ENCODE peak calls at places on chromosomes 3 and 15, in nine cellular contexts. B is ovary, Z is suprapubic skin, Q is sigmoid colon, W is heart left ventricle, V is adrenal gland, C is body of pancreas, G is tibial nerve, Y is right lobe of liver. R is an unnamed sample.

GRCh38 chr15:41827880-41828746 is at the start of gene JMJD7:
- DNase-seq in B (peak; percentile 95), Z (peak; percentile 97), Q (peak; percentile 97), W (peak; percentile 96), V (peak; percentile 97), C (peak; percentile 96), G (peak; percentile 93), Y (peak; percentile 99), R (peak; percentile 99)

GRCh38 chr3:179653777-179654117 is 907 bp downstream of the USP13 start:
- DNase-seq in B (peak; percentile 19), Z (no peak), Q (no peak), W (no peak), V (peak; percentile 36), C (peak; percentile 26), G (no peak), Y (no peak), R (no peak)

GRCh38 chr15:80780416-80781221 is 1.4 kb downstream of the CEMIP start:
- DNase-seq in B (peak; percentile 64), Z (no peak), Q (no peak), W (peak; percentile 60), V (peak; percentile 45), C (peak; percentile 29), G (no peak), Y (peak; percentile 66), R (no peak)

GRCh38 chr15:92439311-92439710 is 45.6 kb downstream of the ST8SIA2 start:
- DNase-seq in B (no peak), Z (no peak), Q (no peak), W (no peak), V (no peak), C (no peak), G (no peak), Y (no peak), R (no peak)

GRCh38 chr3:150149651-150150051 is 179.0 kb upstream of the PFN2 start:
- DNase-seq in B (no peak), Z (no peak), Q (no peak), W (no peak), V (no peak), C (no peak), G (no peak), Y (no peak), R (no peak)

GRCh38 chr3:54932606-54933005 is 4.7 kb upstream of the LRTM1 start:
- DNase-seq in B (no peak), Z (no peak), Q (no peak), W (peak; percentile 27), V (no peak), C (no peak), G (no peak), Y (no peak), R (no peak)

GRCh38 chr3:142180761-142181362 is 31.5 kb upstream of the TFDP2 start:
- DNase-seq in B (peak; percentile 30), Z (no peak), Q (no peak), W (no peak), V (peak; percentile 43), C (peak; percentile 22), G (peak; percentile 33), Y (no peak), R (no peak)

GRCh38 chr3:99868438-99868723 is 50.7 kb downstream of the CMSS1 start:
- DNase-seq in B (no peak), Z (no peak), Q (no peak), W (no peak), V (no peak), C (no peak), G (no peak), Y (no peak), R (no peak)

GRCh38 chr3:181292984-181293383 is 303.4 kb upstream of the DNAJC19 start:
- DNase-seq in B (no peak), Z (no peak), Q (no peak), W (no peak), V (no peak), C (no peak), G (no peak), Y (no peak), R (no peak)

GRCh38 chr3:188473591-188474288 is 319.8 kb downstream of the LPP start:
- DNase-seq in B (no peak), Z (no peak), Q (no peak), W (no peak), V (no peak), C (no peak), G (no peak), Y (no peak), R (no peak)

GRCh38 chr3:188470508-188471130 is 316.7 kb downstream of the LPP start:
- DNase-seq in B (no peak), Z (no peak), Q (no peak), W (no peak), V (no peak), C (no peak), G (no peak), Y (no peak), R (no peak)

GRCh38 chr3:188469228-188469885 is 315.4 kb downstream of the LPP start:
- DNase-seq in B (no peak), Z (peak; percentile 78), Q (no peak), W (no peak), V (no peak), C (no peak), G (peak; percentile 64), Y (no peak), R (no peak)

GRCh38 chr3:188473045-188473444 is 319.1 kb downstream of the LPP start:
- DNase-seq in B (no peak), Z (no peak), Q (no peak), W (no peak), V (no peak), C (no peak), G (no peak), Y (no peak), R (no peak)

GRCh38 chr3:188472331-188472730 is 318.4 kb downstream of the LPP start:
- DNase-seq in B (no peak), Z (no peak), Q (no peak), W (no peak), V (no peak), C (no peak), G (no peak), Y (no peak), R (no peak)
- H3K4me3 ChIP-seq in B (no peak overlapping the region), Z (no peak overlapping the region), Q (no peak overlapping the region), W (no peak overlapping the region), V (no peak overlapping the region), C (no peak overlapping the region), G (no peak overlapping the region), Y (no peak overlapping the region), R (no peak overlapping the region)

GRCh38 chr15:52179278-52180195 is 11.7 kb downstream of the GNB5 start:
- DNase-seq in B (peak; percentile 88), Z (peak; percentile 89), Q (peak; percentile 95), W (peak; percentile 84), V (peak; percentile 84), C (peak; percentile 81), G (peak; percentile 62), Y (peak; percentile 91), R (peak; percentile 96)
- TF ChIP-seq POLR2A in B (peak; percentile 85), Z (peak; percentile 44), Q (no peak), W (no peak), V (peak; percentile 57), C (peak; percentile 51), G (peak; percentile 32), Y (peak; percentile 73), R (peak; percentile 44)

GRCh38 chr3:108487439-108487838 is 23.0 kb downstream of the MYH15 start:
- DNase-seq in B (no peak), Z (no peak), Q (no peak), W (no peak), V (no peak), C (no peak), G (no peak), Y (no peak), R (no peak)

GRCh38 chr3:108488631-108489030 is 21.8 kb downstream of the MYH15 start:
- DNase-seq in B (no peak), Z (no peak), Q (no peak), W (no peak), V (no peak), C (no peak), G (no peak), Y (no peak), R (no peak)

GRCh38 chr3:108486910-108487309 is 23.5 kb downstream of the MYH15 start:
- DNase-seq in B (no peak), Z (no peak), Q (no peak), W (peak; percentile 18), V (peak; percentile 26), C (no peak), G (no peak), Y (no peak), R (no peak)

GRCh38 chr3:108486272-108486787 is 24.1 kb downstream of the MYH15 start:
- DNase-seq in B (no peak), Z (no peak), Q (no peak), W (no peak), V (no peak), C (no peak), G (no peak), Y (no peak), R (no peak)

DNA sequence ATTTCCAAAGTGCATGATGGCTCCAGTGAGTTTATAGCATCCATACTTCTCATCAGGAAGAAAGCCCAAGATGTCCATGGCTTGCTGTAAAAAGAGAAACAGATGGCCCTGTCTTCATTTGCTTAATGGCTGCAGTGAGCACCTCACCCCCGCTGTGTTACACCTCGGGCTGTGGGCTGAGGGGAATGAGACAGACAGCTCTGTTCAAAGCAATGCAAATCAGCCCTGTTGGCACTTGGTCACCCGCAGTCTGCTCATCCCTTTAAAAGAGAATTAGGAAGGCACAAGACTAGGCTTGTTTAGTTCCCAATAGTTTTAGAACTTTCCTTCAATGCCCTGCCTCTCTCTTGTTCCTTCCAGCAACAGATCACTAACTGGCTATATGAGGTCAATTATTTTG is 25.2 kb downstream of the MYH15 start:
- DNase-seq in B (no peak), Z (no peak), Q (no peak), W (no peak), V (no peak), C (no peak), G (no peak), Y (no peak), R (no peak)
- H3K4me3 ChIP-seq in B (no peak overlapping the region), Z (no peak overlapping the region), Q (no peak overlapping the region), W (no peak overlapping the region), V (no peak overlapping the region), C (no peak overlapping the region), G (no peak overlapping the region), Y (no peak overlapping the region), R (no peak overlapping the region)

DNA sequence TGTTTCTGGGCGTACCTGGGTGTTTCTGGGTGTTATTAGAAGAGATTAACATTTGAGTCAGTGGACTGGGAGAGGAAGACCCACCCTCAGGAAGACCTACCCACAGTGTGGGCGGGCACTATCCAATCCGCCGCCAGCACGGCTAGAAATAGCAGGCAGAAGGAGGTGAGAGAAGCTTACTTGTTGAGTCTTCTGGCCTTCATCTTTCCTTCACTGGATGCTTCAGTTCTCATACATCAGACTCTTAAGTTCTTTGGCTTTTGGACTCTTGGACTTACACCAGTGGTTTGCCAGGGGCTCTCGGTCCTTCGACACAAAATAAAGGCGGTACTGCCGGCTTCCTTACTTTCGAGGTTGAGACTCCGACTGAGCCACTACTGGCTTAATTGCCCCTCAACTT is 654.6 kb upstream of the CADM2 start:
- DNase-seq in B (no peak), Z (no peak), Q (no peak), W (no peak), V (no peak), C (no peak), G (no peak), Y (no peak), R (no peak)
- TF ChIP-seq POLR2A in B (no peak), Z (no peak), Q (no peak), W (no peak), V (no peak), C (no peak), G (no peak), Y (no peak), R (no peak)

R was measured in spleen.